ENCODE peak calls at places on chromosomes 2 and 18, in eight cellular contexts. One of them, this sample, is unnamed.

GRCh38 chr2:241159116-241159515 is 8.8 kb downstream of the PPP1R7 start:
- DNase-seq in mesothelial cell of epicardium: no peak
- DNase-seq in cardiac fibroblast: no peak
- DNase-seq in mammary epithelial cell: no peak
- DNase-seq in choroid plexus epithelial cell: no peak
- DNase-seq in bronchial epithelial cell: no peak
- DNase-seq in neural crest cell: no peak
- DNase-seq in body of pancreas: no peak
- DNase-seq in this sample: no peak

GRCh38 chr18:22311301-22311700 is 106.4 kb downstream of the CTAGE1 start:
- DNase-seq in mesothelial cell of epicardium: no peak
- DNase-seq in body of pancreas: no peak
- DNase-seq in bronchial epithelial cell: peak
- DNase-seq in neural crest cell: no peak
- DNase-seq in choroid plexus epithelial cell: peak
- DNase-seq in mammary epithelial cell: no peak
- DNase-seq in cardiac fibroblast: peak
- DNase-seq in this sample: no peak

GRCh38 chr2:41142463-41142862 is 690.6 kb upstream of the SLC8A1 start:
- DNase-seq in choroid plexus epithelial cell: no peak
- DNase-seq in body of pancreas: no peak
- DNase-seq in cardiac fibroblast: no peak
- DNase-seq in neural crest cell: no peak
- DNase-seq in bronchial epithelial cell: no peak
- DNase-seq in mammary epithelial cell: no peak
- DNase-seq in mesothelial cell of epicardium: no peak
- DNase-seq in this sample: no peak

GRCh38 chr2:94876523-94876863 is 5.3 kb downstream of the TEKT4 start:
- DNase-seq in body of pancreas: no peak
- DNase-seq in bronchial epithelial cell: no peak
- DNase-seq in neural crest cell: no peak
- DNase-seq in choroid plexus epithelial cell: no peak
- DNase-seq in cardiac fibroblast: no peak
- DNase-seq in mesothelial cell of epicardium: no peak
- DNase-seq in mammary epithelial cell: no peak
- DNase-seq in this sample: no peak

GRCh38 chr2:168355110-168355509 is 101.0 kb upstream of the CERS6 start:
- DNase-seq in bronchial epithelial cell: no peak
- DNase-seq in neural crest cell: no peak
- DNase-seq in mammary epithelial cell: peak
- DNase-seq in choroid plexus epithelial cell: no peak
- DNase-seq in cardiac fibroblast: no peak
- DNase-seq in mesothelial cell of epicardium: no peak
- DNase-seq in body of pancreas: no peak
- DNase-seq in this sample: no peak

GRCh38 chr2:8676191-8676914 is 5.5 kb upstream of the ID2 start:
- DNase-seq in choroid plexus epithelial cell: peak
- DNase-seq in neural crest cell: no peak
- DNase-seq in mesothelial cell of epicardium: peak
- DNase-seq in mammary epithelial cell: no peak
- DNase-seq in bronchial epithelial cell: no peak
- DNase-seq in body of pancreas: peak
- DNase-seq in cardiac fibroblast: peak
- DNase-seq in this sample: no peak

GRCh38 chr2:113672297-113672696 is 45.2 kb downstream of the RABL2A start:
- DNase-seq in body of pancreas: no peak
- DNase-seq in choroid plexus epithelial cell: no peak
- DNase-seq in cardiac fibroblast: no peak
- DNase-seq in mesothelial cell of epicardium: no peak
- DNase-seq in neural crest cell: no peak
- DNase-seq in mammary epithelial cell: no peak
- DNase-seq in bronchial epithelial cell: no peak
- DNase-seq in this sample: no peak

GRCh38 chr2:37775908-37776250 is 104.4 kb upstream of the CDC42EP3 start:
- DNase-seq in cardiac fibroblast: peak
- DNase-seq in mammary epithelial cell: peak
- DNase-seq in neural crest cell: no peak
- DNase-seq in mesothelial cell of epicardium: no peak
- DNase-seq in bronchial epithelial cell: peak
- DNase-seq in body of pancreas: no peak
- DNase-seq in choroid plexus epithelial cell: peak
- DNase-seq in this sample: no peak

GRCh38 chr2:65067806-65068553 is 11.8 kb downstream of the CEP68 start:
- DNase-seq in choroid plexus epithelial cell: no peak
- DNase-seq in body of pancreas: no peak
- DNase-seq in mammary epithelial cell: no peak
- DNase-seq in bronchial epithelial cell: peak
- DNase-seq in neural crest cell: no peak
- DNase-seq in cardiac fibroblast: no peak
- DNase-seq in mesothelial cell of epicardium: peak
- DNase-seq in this sample: no peak

GRCh38 chr2:134375935-134376334 is 122.1 kb downstream of the MGAT5 start:
- DNase-seq in choroid plexus epithelial cell: peak
- DNase-seq in bronchial epithelial cell: peak
- DNase-seq in body of pancreas: peak
- DNase-seq in mammary epithelial cell: no peak
- DNase-seq in neural crest cell: no peak
- DNase-seq in mesothelial cell of epicardium: no peak
- DNase-seq in cardiac fibroblast: peak
- DNase-seq in this sample: no peak
- TF ChIP-seq CTCF in choroid plexus epithelial cell: peak
- TF ChIP-seq CTCF in bronchial epithelial cell: peak
- TF ChIP-seq CTCF in body of pancreas: peak
- TF ChIP-seq CTCF in mammary epithelial cell: peak
- TF ChIP-seq CTCF in neural crest cell: no peak
- TF ChIP-seq CTCF in mesothelial cell of epicardium: no peak
- TF ChIP-seq CTCF in cardiac fibroblast: peak
- TF ChIP-seq CTCF in this sample: peak

GRCh38 chr2:223865124-223865523 is 27.7 kb upstream of the AP1S3 start:
- DNase-seq in bronchial epithelial cell: no peak
- DNase-seq in neural crest cell: no peak
- DNase-seq in body of pancreas: no peak
- DNase-seq in mammary epithelial cell: no peak
- DNase-seq in mesothelial cell of epicardium: no peak
- DNase-seq in cardiac fibroblast: no peak
- DNase-seq in choroid plexus epithelial cell: no peak
- DNase-seq in this sample: no peak
- TF ChIP-seq CTCF in bronchial epithelial cell: no peak
- TF ChIP-seq CTCF in neural crest cell: no peak
- TF ChIP-seq CTCF in body of pancreas: no peak
- TF ChIP-seq CTCF in mammary epithelial cell: no peak
- TF ChIP-seq CTCF in mesothelial cell of epicardium: no peak
- TF ChIP-seq CTCF in cardiac fibroblast: no peak
- TF ChIP-seq CTCF in choroid plexus epithelial cell: no peak
- TF ChIP-seq CTCF in this sample: no peak

DNA sequence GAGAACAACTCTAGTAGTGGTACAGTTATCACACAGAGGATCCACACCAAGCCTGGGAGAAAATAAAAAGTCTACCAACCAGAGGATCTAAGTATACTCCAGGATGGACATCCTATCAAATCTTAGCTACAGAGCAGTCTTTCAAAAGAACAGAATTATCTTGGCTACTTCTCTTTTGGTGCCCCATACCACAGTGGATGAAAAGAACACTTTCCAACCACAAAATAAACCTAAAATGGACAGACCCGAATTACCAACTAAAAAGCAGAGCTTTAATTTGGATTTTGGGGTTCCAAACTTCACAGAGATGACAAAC is 116.1 kb downstream of the SRBD1 start:
- DNase-seq in mammary epithelial cell: no peak
- DNase-seq in body of pancreas: no peak
- DNase-seq in choroid plexus epithelial cell: no peak
- DNase-seq in cardiac fibroblast: no peak
- DNase-seq in mesothelial cell of epicardium: no peak
- DNase-seq in neural crest cell: no peak
- DNase-seq in bronchial epithelial cell: no peak
- DNase-seq in this sample: no peak
- TF ChIP-seq CTCF in mammary epithelial cell: no peak
- TF ChIP-seq CTCF in body of pancreas: no peak
- TF ChIP-seq CTCF in choroid plexus epithelial cell: no peak
- TF ChIP-seq CTCF in cardiac fibroblast: no peak
- TF ChIP-seq CTCF in mesothelial cell of epicardium: peak
- TF ChIP-seq CTCF in neural crest cell: no peak
- TF ChIP-seq CTCF in bronchial epithelial cell: no peak
- TF ChIP-seq CTCF in this sample: peak

GRCh38 chr18:35917043-35917442 is 55.4 kb upstream of the RMP24 start:
- DNase-seq in choroid plexus epithelial cell: no peak
- DNase-seq in cardiac fibroblast: no peak
- DNase-seq in neural crest cell: no peak
- DNase-seq in mammary epithelial cell: peak
- DNase-seq in mesothelial cell of epicardium: no peak
- DNase-seq in bronchial epithelial cell: peak
- DNase-seq in body of pancreas: no peak
- DNase-seq in this sample: no peak
- TF ChIP-seq CTCF in choroid plexus epithelial cell: peak
- TF ChIP-seq CTCF in cardiac fibroblast: no peak
- TF ChIP-seq CTCF in neural crest cell: no peak
- TF ChIP-seq CTCF in mammary epithelial cell: peak
- TF ChIP-seq CTCF in mesothelial cell of epicardium: no peak
- TF ChIP-seq CTCF in bronchial epithelial cell: peak
- TF ChIP-seq CTCF in body of pancreas: no peak
- TF ChIP-seq CTCF in this sample: no peak

GRCh38 chr2:134466141-134466540 is 212.3 kb downstream of the MGAT5 start:
- DNase-seq in mammary epithelial cell: peak
- DNase-seq in cardiac fibroblast: peak
- DNase-seq in body of pancreas: peak
- DNase-seq in mesothelial cell of epicardium: peak
- DNase-seq in bronchial epithelial cell: peak
- DNase-seq in choroid plexus epithelial cell: peak
- DNase-seq in neural crest cell: no peak
- DNase-seq in this sample: no peak
- TF ChIP-seq CTCF in mammary epithelial cell: peak
- TF ChIP-seq CTCF in cardiac fibroblast: peak
- TF ChIP-seq CTCF in body of pancreas: peak
- TF ChIP-seq CTCF in mesothelial cell of epicardium: no peak
- TF ChIP-seq CTCF in bronchial epithelial cell: peak
- TF ChIP-seq CTCF in choroid plexus epithelial cell: peak
- TF ChIP-seq CTCF in neural crest cell: peak
- TF ChIP-seq CTCF in this sample: peak

GRCh38 chr2:126224766-126225165 is 431.2 kb upstream of the GYPC start:
- DNase-seq in cardiac fibroblast: peak
- DNase-seq in choroid plexus epithelial cell: no peak
- DNase-seq in body of pancreas: no peak
- DNase-seq in mesothelial cell of epicardium: no peak
- DNase-seq in mammary epithelial cell: no peak
- DNase-seq in bronchial epithelial cell: no peak
- DNase-seq in neural crest cell: no peak
- DNase-seq in this sample: no peak

GRCh38 chr2:126222316-126222715 is 433.6 kb upstream of the GYPC start:
- DNase-seq in body of pancreas: no peak
- DNase-seq in mesothelial cell of epicardium: no peak
- DNase-seq in mammary epithelial cell: no peak
- DNase-seq in choroid plexus epithelial cell: no peak
- DNase-seq in neural crest cell: no peak
- DNase-seq in bronchial epithelial cell: no peak
- DNase-seq in cardiac fibroblast: peak
- DNase-seq in this sample: no peak

GRCh38 chr2:126221506-126221905 is 434.5 kb upstream of the GYPC start:
- DNase-seq in body of pancreas: no peak
- DNase-seq in choroid plexus epithelial cell: no peak
- DNase-seq in mesothelial cell of epicardium: no peak
- DNase-seq in bronchial epithelial cell: no peak
- DNase-seq in mammary epithelial cell: no peak
- DNase-seq in cardiac fibroblast: peak
- DNase-seq in neural crest cell: no peak
- DNase-seq in this sample: no peak

GRCh38 chr2:126227250-126227649 is 428.7 kb upstream of the GYPC start:
- DNase-seq in body of pancreas: no peak
- DNase-seq in neural crest cell: no peak
- DNase-seq in mammary epithelial cell: no peak
- DNase-seq in choroid plexus epithelial cell: peak
- DNase-seq in mesothelial cell of epicardium: no peak
- DNase-seq in bronchial epithelial cell: no peak
- DNase-seq in cardiac fibroblast: no peak
- DNase-seq in this sample: no peak
- TF ChIP-seq CTCF in body of pancreas: no peak
- TF ChIP-seq CTCF in neural crest cell: peak
- TF ChIP-seq CTCF in mammary epithelial cell: no peak
- TF ChIP-seq CTCF in choroid plexus epithelial cell: no peak
- TF ChIP-seq CTCF in mesothelial cell of epicardium: no peak
- TF ChIP-seq CTCF in bronchial epithelial cell: no peak
- TF ChIP-seq CTCF in cardiac fibroblast: no peak
- TF ChIP-seq CTCF in this sample: peak

DNA sequence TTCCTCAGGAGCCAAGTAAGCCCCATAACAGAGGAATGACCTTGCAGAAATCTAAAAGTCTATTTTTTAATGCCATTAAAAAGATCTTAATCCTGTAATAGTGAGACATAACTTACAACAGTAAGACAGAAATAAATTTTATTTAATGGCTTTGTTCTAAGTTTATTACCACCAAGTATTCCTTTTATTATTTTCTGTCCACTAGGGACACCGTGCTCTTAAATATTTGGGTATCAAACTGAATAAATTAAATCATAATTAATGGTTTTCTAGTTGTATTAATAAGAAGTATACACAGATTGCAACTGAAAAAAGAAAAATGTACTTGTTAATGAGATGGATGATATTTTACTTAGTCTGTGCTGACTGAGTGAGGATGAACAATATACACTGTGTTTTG is 3.1 kb upstream of the B4GALT6 start:
- DNase-seq in choroid plexus epithelial cell: peak
- DNase-seq in bronchial epithelial cell: no peak
- DNase-seq in mammary epithelial cell: no peak
- DNase-seq in cardiac fibroblast: no peak
- DNase-seq in neural crest cell: no peak
- DNase-seq in body of pancreas: no peak
- DNase-seq in mesothelial cell of epicardium: no peak
- DNase-seq in this sample: no peak
- TF ChIP-seq CTCF in choroid plexus epithelial cell: peak
- TF ChIP-seq CTCF in bronchial epithelial cell: no peak
- TF ChIP-seq CTCF in mammary epithelial cell: peak
- TF ChIP-seq CTCF in cardiac fibroblast: peak
- TF ChIP-seq CTCF in neural crest cell: peak
- TF ChIP-seq CTCF in body of pancreas: no peak
- TF ChIP-seq CTCF in mesothelial cell of epicardium: peak
- TF ChIP-seq CTCF in this sample: peak

This sample was measured in chondrocyte.